ENCODE peak calls at places on chromosomes 13 and 19, in seven cellular contexts. G is neuronal stem cell, Q is H9, D is IMR-90, I is mesenchymal stem cell, U is H1, E is trophoblast cell. L is an unnamed sample.

GRCh38 chr19:38653028-38653571 is 5.7 kb downstream of the ACTN4 start:
- DNase-seq in G (no peak), Q (no peak), D (peak; percentile 51), I (peak; percentile 78), U (no peak), E (peak; percentile 54), L (no peak)

GRCh38 chr19:19461671-19462622 is 53.4 kb downstream of the TSSK6 start:
- DNase-seq in G (peak; percentile 54), Q (peak; percentile 97), D (no peak), I (peak; percentile 59), U (peak; percentile 78), E (no peak), L (peak; percentile 96)

GRCh38 chr13:46388846-46389245 is 1.8 kb upstream of the RUBCNL start:
- DNase-seq in G (no peak), Q (no peak), D (no peak), I (no peak), U (no peak), E (no peak), L (peak; percentile 77)

GRCh38 chr19:38557205-38557799 is 60.5 kb downstream of the MAP4K1 start:
- DNase-seq in G (no peak), Q (no peak), D (no peak), I (no peak), U (no peak), E (no peak), L (peak; percentile 25)

GRCh38 chr13:67138937-67139336 is 91.2 kb downstream of the PCDH9 start:
- DNase-seq in G (no peak), Q (no peak), D (no peak), I (no peak), U (no peak), E (no peak), L (no peak)

GRCh38 chr13:75550159-75550567 is 572 bp downstream of the UCHL3 start:
- DNase-seq in G (no peak), Q (no peak), D (peak; percentile 87), I (peak; percentile 76), U (no peak), E (peak; percentile 79), L (peak; percentile 40)

GRCh38 chr13:97161832-97162231 is 60.3 kb upstream of the MBNL2 start:
- DNase-seq in G (no peak), Q (no peak), D (no peak), I (no peak), U (no peak), E (no peak), L (no peak)

GRCh38 chr13:79621449-79621848 is 140.5 kb downstream of the NDFIP2 start:
- DNase-seq in G (no peak), Q (no peak), D (no peak), I (no peak), U (no peak), E (no peak), L (no peak)

GRCh38 chr13:27334774-27335490 is 64.3 kb downstream of the RASL11A start:
- DNase-seq in G (no peak), Q (no peak), D (peak; percentile 90), I (peak; percentile 52), U (no peak), E (no peak), L (no peak)

GRCh38 chr13:84980571-84980970 is 818.6 kb downstream of the SLITRK6 start:
- DNase-seq in G (no peak), Q (no peak), D (no peak), I (no peak), U (no peak), E (no peak), L (no peak)

GRCh38 chr13:108176685-108177274 is 38.6 kb downstream of the LIG4 start:
- DNase-seq in G (no peak), Q (no peak), D (peak; percentile 22), I (peak; percentile 34), U (no peak), E (peak; percentile 48), L (peak; percentile 57)

GRCh38 chr19:48616491-48617056 is 1.7 kb upstream of the FAM83E start:
- DNase-seq in G (no peak), Q (peak; percentile 28), D (no peak), I (no peak), U (no peak), E (no peak), L (no peak)

GRCh38 chr19:35797663-35798062 is 15.0 kb downstream of the PRODH2 start:
- DNase-seq in G (no peak), Q (peak; percentile 77), D (no peak), I (no peak), U (no peak), E (no peak), L (peak; percentile 55)

GRCh38 chr19:8340341-8341096 is 2.5 kb downstream of the KANK3 start:
- DNase-seq in G (no peak), Q (peak; percentile 64), D (no peak), I (peak; percentile 49), U (no peak), E (no peak), L (no peak)

GRCh38 chr13:108948269-108948671 is 318.9 kb downstream of the MYO16 start:
- DNase-seq in G (no peak), Q (no peak), D (no peak), I (no peak), U (no peak), E (no peak), L (no peak)

GRCh38 chr19:882871-883497 is 10.0 kb downstream of the MED16 start:
- DNase-seq in G (no peak), Q (no peak), D (no peak), I (no peak), U (no peak), E (peak; percentile 99), L (no peak)

GRCh38 chr13:96075953-96076543 is 13.9 kb upstream of the HS6ST3 start:
- DNase-seq in G (no peak), Q (no peak), D (peak; percentile 23), I (peak; percentile 30), U (no peak), E (peak; percentile 53), L (peak; percentile 21)

GRCh38 chr13:39052944-39053343 is 14.7 kb downstream of the NHLRC3 start:
- DNase-seq in G (no peak), Q (no peak), D (no peak), I (no peak), U (no peak), E (no peak), L (no peak)

GRCh38 chr13:39051157-39051556 is 12.9 kb downstream of the NHLRC3 start:
- DNase-seq in G (peak; percentile 26), Q (no peak), D (peak; percentile 50), I (peak; percentile 60), U (no peak), E (peak; percentile 59), L (peak; percentile 52)

GRCh38 chr13:39048806-39049205 is 10.6 kb downstream of the NHLRC3 start:
- DNase-seq in G (no peak), Q (no peak), D (no peak), I (no peak), U (no peak), E (no peak), L (no peak)

GRCh38 chr13:39047560-39047959 is 9.3 kb downstream of the NHLRC3 start:
- DNase-seq in G (no peak), Q (peak; percentile 61), D (no peak), I (no peak), U (peak; percentile 33), E (peak; percentile 2), L (peak; percentile 76)

DNA sequence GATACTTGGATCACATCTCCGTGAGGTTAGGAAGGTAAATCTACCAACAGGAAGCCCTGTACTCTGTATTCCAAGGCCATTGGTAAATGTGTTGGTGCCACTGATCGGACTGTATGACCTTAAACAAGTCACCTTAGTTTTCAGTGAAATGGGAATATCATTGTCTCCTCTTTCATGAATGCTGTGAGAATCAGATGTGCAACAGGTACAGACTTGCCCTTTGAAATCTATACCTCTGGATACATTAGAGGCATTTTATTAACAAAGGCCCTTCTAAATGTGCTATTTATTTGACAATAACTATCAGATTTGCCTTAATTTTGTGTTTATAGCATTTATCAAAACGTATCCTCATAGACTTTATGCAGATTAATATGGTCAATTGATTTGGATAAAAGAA is 11.0 kb downstream of the NHLRC3 start:
- DNase-seq in G (no peak), Q (no peak), D (no peak), I (no peak), U (no peak), E (no peak), L (no peak)
- H3K4ac ChIP-seq in G (no peak overlapping the region), Q (no peak overlapping the region), D (no peak overlapping the region), I (no peak overlapping the region), U (no peak overlapping the region), E (no peak overlapping the region), L (no peak overlapping the region)

DNA sequence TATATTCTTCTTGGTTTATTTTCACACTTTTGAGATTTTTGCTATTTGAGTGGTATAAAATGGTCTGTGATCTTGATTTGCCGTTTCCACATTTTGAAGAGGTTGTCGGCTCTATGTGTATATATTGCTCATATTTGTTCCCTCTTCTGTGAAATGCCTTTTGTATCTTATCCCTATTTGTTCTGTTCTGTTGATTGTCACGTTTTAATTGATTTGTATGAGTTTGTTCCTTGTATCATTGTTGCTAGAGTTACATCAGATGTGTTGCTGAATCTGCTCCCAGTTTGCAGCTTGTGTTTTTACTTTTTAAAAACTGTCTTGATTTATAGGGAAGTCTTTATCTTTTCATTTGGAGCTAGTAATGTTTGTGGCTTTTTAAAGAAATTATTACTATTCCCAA is 17.1 kb downstream of the USPL1 start:
- DNase-seq in G (no peak), Q (no peak), D (no peak), I (no peak), U (no peak), E (no peak), L (no peak)
- H2AK5ac ChIP-seq in G (no peak overlapping the region), Q (no peak overlapping the region), D (no peak overlapping the region), I (no peak overlapping the region), U (no peak overlapping the region), E (no peak overlapping the region), L (no peak overlapping the region)

DNA sequence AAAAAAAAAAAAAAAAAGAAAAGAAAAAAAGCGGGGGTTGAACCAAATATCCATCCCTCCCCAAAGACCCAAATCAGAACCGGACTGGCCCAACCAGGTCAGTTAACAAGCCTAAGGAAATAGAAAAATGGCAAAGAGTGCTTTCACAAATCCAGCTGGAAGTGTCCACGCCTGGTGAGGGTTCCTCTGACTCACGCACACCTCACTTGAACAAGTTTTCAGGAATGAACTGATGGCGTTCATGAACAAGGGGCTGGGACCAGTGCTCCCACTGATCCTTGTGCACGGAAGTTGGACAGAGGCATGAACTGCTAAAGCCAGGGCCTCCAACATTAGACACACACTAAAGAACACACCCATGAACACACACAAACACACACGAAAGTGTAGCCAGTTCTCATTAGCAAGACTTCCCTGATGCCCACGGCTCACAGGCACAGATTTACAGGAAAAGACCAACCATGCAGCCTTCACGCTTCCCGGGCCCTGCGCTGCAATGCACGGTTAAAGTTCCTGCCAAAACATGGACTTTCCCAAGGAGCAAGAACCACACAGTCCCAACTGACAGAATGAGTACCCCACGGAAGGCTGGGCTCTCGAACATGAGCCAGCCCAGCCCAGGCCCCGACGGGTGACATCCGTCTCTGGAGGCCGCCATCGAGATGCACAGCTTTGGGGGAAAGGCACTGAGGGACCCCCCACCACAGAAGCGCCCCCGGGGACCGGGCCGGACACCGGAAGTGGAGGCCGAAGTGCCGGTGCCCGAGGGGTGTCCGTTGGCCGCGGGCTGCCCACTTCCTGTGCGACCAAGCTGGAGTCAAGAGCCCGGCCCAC is 870 bp downstream of the DNMT1 start:
- DNase-seq in G (peak; percentile 3), Q (peak; percentile 48), D (peak; percentile 76), I (peak; percentile 64), U (no peak), E (peak; percentile 78), L (peak; percentile 32)
- H3K4ac ChIP-seq in G (no peak overlapping the region), Q (no peak overlapping the region), D (peak overlapping the region; percentile 84), I (peak overlapping the region; percentile 45), U (no peak overlapping the region), E (peak overlapping the region; percentile 56), L (peak overlapping the region; percentile 78)

DNA sequence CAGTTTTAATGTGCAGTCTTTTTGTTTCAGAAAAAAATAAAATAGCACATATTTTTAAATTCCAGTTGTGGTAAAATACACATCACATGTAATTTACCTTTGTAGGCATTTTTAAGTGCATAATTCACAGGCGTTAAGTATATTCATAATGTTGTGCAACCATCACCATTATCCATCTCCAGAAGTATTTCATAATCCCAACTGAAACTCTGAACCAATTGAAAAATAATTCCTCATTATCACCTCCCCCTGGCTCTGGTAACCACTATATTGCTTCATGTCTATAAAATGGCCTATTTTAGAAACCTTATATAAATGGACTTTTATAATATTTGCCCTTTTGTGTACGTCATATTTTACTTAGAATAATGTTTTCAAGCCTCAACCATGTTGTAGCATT is 756.5 kb upstream of the KLHL1 start:
- DNase-seq in G (no peak), Q (no peak), D (no peak), I (no peak), U (no peak), E (no peak), L (no peak)
- H2AK5ac ChIP-seq in G (no peak overlapping the region), Q (no peak overlapping the region), D (no peak overlapping the region), I (no peak overlapping the region), U (no peak overlapping the region), E (no peak overlapping the region), L (no peak overlapping the region)